ENCODE peak calls at places on chromosomes 13 and 19, in nine cellular contexts. I is activated CD4-positive, CD25-positive, alpha-beta regulatory T cell treated with anti-CD3 and anti-CD28 coated beads, Interleukin-2, amount 50 U/mL, for 16 hours; D is fibroblast of mammary gland; A is stimulated activated CD8-positive, alpha-beta memory T cell treated with anti-CD3 and anti-CD28 coated beads, Interleukin-7, amount 100 ng/mL, for 1 hour; S is Calu3; O is islet precursor cell; G is NCI-H1105 treated with DMSO at 0.1 percent for 48 hours; V is neuronal stem cell; B is OCI-M1. L is an unnamed sample.

GRCh38 chr13:100381595-100382224 is 206.9 kb downstream of the GGACT start:
- DNase-seq in I (no peak), D (peak; percentile 41), A (no peak), S (no peak), O (no peak), G (no peak), V (no peak), B (no peak), L (no peak)

GRCh38 chr13:93364166-93364565 is 137.6 kb downstream of the GPC6 start:
- DNase-seq in I (no peak), D (peak; percentile 64), A (no peak), S (no peak), O (no peak), G (no peak), V (no peak), B (no peak), L (no peak)

GRCh38 chr19:21843081-21843480 is 7.1 kb upstream of the ZNF43 start:
- DNase-seq in I (no peak), D (no peak), A (no peak), S (no peak), O (no peak), G (no peak), V (no peak), B (no peak), L (no peak)

GRCh38 chr13:69935043-69935442 is 172.6 kb upstream of the ATXN8OS start:
- DNase-seq in I (no peak), D (no peak), A (no peak), S (no peak), O (no peak), G (no peak), V (no peak), B (peak; percentile 29), L (peak; percentile 41)

GRCh38 chr19:14059093-14059480 is 2.8 kb downstream of the PALM3 start:
- DNase-seq in I (no peak), D (no peak), A (no peak), S (no peak), O (no peak), G (no peak), V (peak; percentile 37), B (peak; percentile 78), L (peak; percentile 16)

GRCh38 chr13:76852991-76853390 is 33.2 kb downstream of the KCTD12 start:
- DNase-seq in I (no peak), D (peak; percentile 85), A (no peak), S (peak; percentile 2), O (peak; percentile 57), G (no peak), V (no peak), B (no peak), L (no peak)

GRCh38 chr13:99656092-99656745 is 154.9 kb downstream of the TM9SF2 start:
- DNase-seq in I (peak; percentile 73), D (peak; percentile 78), A (peak; percentile 76), S (peak; percentile 65), O (peak; percentile 83), G (peak; percentile 58), V (peak; percentile 86), B (peak; percentile 83), L (peak; percentile 87)

GRCh38 chr13:34013061-34013460 is 195.1 kb downstream of the RFC3 start:
- DNase-seq in I (no peak), D (no peak), A (no peak), S (no peak), O (no peak), G (no peak), V (no peak), B (no peak), L (no peak)